ENCODE peak calls at places on chromosome 1, in four cellular contexts. One of them, this sample, is unnamed.

GRCh38 chr1:185825556-185825955 is 91.4 kb downstream of the HMCN1 start:
- DNase-seq in CD8-positive, alpha-beta T cell: no peak
- DNase-seq in WTC11: no peak
- DNase-seq in neural crest cell: no peak
- DNase-seq in this sample: no peak

GRCh38 chr1:24392982-24393645 is 20.5 kb downstream of the STPG1 start:
- DNase-seq in CD8-positive, alpha-beta T cell: no peak
- DNase-seq in WTC11: no peak
- DNase-seq in neural crest cell: no peak
- DNase-seq in this sample: no peak

GRCh38 chr1:234631721-234632125 is 21.7 kb upstream of the IRF2BP2 start:
- DNase-seq in CD8-positive, alpha-beta T cell: no peak
- DNase-seq in WTC11: no peak
- DNase-seq in neural crest cell: no peak
- DNase-seq in this sample: no peak

GRCh38 chr1:24112381-24113169 is 640 bp upstream of the MYOM3 start:
- DNase-seq in CD8-positive, alpha-beta T cell: peak; percentile 6
- DNase-seq in WTC11: peak; percentile 65
- DNase-seq in neural crest cell: no peak
- DNase-seq in this sample: peak; percentile 35

GRCh38 chr1:153217212-153217611 is at the start of gene PRR9:
- DNase-seq in CD8-positive, alpha-beta T cell: no peak
- DNase-seq in WTC11: no peak
- DNase-seq in neural crest cell: no peak
- DNase-seq in this sample: no peak

GRCh38 chr1:161020573-161021167 is at the start of gene F11R:
- DNase-seq in CD8-positive, alpha-beta T cell: no peak
- DNase-seq in WTC11: peak; percentile 61
- DNase-seq in neural crest cell: peak; percentile 19
- DNase-seq in this sample: no peak

GRCh38 chr1:111454859-111455641 is 5.8 kb downstream of the ATP5PB start:
- DNase-seq in CD8-positive, alpha-beta T cell: no peak
- DNase-seq in WTC11: no peak
- DNase-seq in neural crest cell: no peak
- DNase-seq in this sample: no peak

GRCh38 chr1:161073474-161074121 is 3.9 kb upstream of the ARHGAP30 start:
- DNase-seq in CD8-positive, alpha-beta T cell: no peak
- DNase-seq in WTC11: no peak
- DNase-seq in neural crest cell: no peak
- DNase-seq in this sample: no peak

GRCh38 chr1:21829294-21829693 is 17.2 kb downstream of the LDLRAD2 start:
- DNase-seq in CD8-positive, alpha-beta T cell: no peak
- DNase-seq in WTC11: no peak
- DNase-seq in neural crest cell: no peak
- DNase-seq in this sample: no peak

GRCh38 chr1:198416276-198416675 is 124.2 kb downstream of the ATP6V1G3 start:
- DNase-seq in CD8-positive, alpha-beta T cell: no peak
- DNase-seq in WTC11: no peak
- DNase-seq in neural crest cell: no peak
- DNase-seq in this sample: no peak

GRCh38 chr1:40477680-40478057 is 579 bp downstream of the ZFP69 start:
- DNase-seq in CD8-positive, alpha-beta T cell: no peak
- DNase-seq in WTC11: no peak
- DNase-seq in neural crest cell: no peak
- DNase-seq in this sample: no peak

GRCh38 chr1:25875154-25875855 is at the start of gene PAQR7:
- DNase-seq in CD8-positive, alpha-beta T cell: no peak
- DNase-seq in WTC11: peak; percentile 80
- DNase-seq in neural crest cell: peak; percentile 56
- DNase-seq in this sample: no peak

GRCh38 chr1:63379583-63379982 is 12.2 kb downstream of the ALG6 start:
- DNase-seq in CD8-positive, alpha-beta T cell: no peak
- DNase-seq in WTC11: no peak
- DNase-seq in neural crest cell: no peak
- DNase-seq in this sample: no peak

GRCh38 chr1:64505944-64506658 is 36.2 kb downstream of the CACHD1 start:
- DNase-seq in CD8-positive, alpha-beta T cell: no peak
- DNase-seq in WTC11: no peak
- DNase-seq in neural crest cell: no peak
- DNase-seq in this sample: no peak

GRCh38 chr1:150366416-150367296 is 2.7 kb downstream of the RPRD2 start:
- DNase-seq in CD8-positive, alpha-beta T cell: no peak
- DNase-seq in WTC11: no peak
- DNase-seq in neural crest cell: no peak
- DNase-seq in this sample: no peak

GRCh38 chr1:26164036-26164927 is 4.5 kb downstream of the C1orf232 start:
- DNase-seq in CD8-positive, alpha-beta T cell: no peak
- DNase-seq in WTC11: peak; percentile 77
- DNase-seq in neural crest cell: peak; percentile 71
- DNase-seq in this sample: peak; percentile 45

GRCh38 chr1:180247580-180247979 is 17.5 kb downstream of the LHX4 start:
- DNase-seq in CD8-positive, alpha-beta T cell: no peak
- DNase-seq in WTC11: no peak
- DNase-seq in neural crest cell: no peak
- DNase-seq in this sample: no peak

GRCh38 chr1:40421694-40422384 is 28.4 kb upstream of the ZFP69B start:
- DNase-seq in CD8-positive, alpha-beta T cell: no peak
- DNase-seq in WTC11: no peak
- DNase-seq in neural crest cell: no peak
- DNase-seq in this sample: no peak

GRCh38 chr1:89262643-89263042 is 10.0 kb downstream of the GBP5 start:
- DNase-seq in CD8-positive, alpha-beta T cell: no peak
- DNase-seq in WTC11: no peak
- DNase-seq in neural crest cell: no peak
- DNase-seq in this sample: no peak

GRCh38 chr1:183840140-183840539 is 35.2 kb downstream of the RGL1 start:
- DNase-seq in CD8-positive, alpha-beta T cell: no peak
- DNase-seq in WTC11: no peak
- DNase-seq in neural crest cell: no peak
- DNase-seq in this sample: no peak

GRCh38 chr1:66944330-66945274 is 19.8 kb downstream of the MIER1 start:
- DNase-seq in CD8-positive, alpha-beta T cell: no peak
- DNase-seq in WTC11: no peak
- DNase-seq in neural crest cell: no peak
- DNase-seq in this sample: no peak

GRCh38 chr1:41927118-41927517 is 8.4 kb upstream of the HIVEP3 start:
- DNase-seq in CD8-positive, alpha-beta T cell: no peak
- DNase-seq in WTC11: no peak
- DNase-seq in neural crest cell: no peak
- DNase-seq in this sample: no peak

GRCh38 chr1:43743206-43743605 is 35.9 kb downstream of the ST3GAL3 start:
- DNase-seq in CD8-positive, alpha-beta T cell: no peak
- DNase-seq in WTC11: no peak
- DNase-seq in neural crest cell: no peak
- DNase-seq in this sample: no peak

GRCh38 chr1:229887043-229887822 is 179.8 kb upstream of the GALNT2 start:
- DNase-seq in CD8-positive, alpha-beta T cell: no peak
- DNase-seq in WTC11: no peak
- DNase-seq in neural crest cell: no peak
- DNase-seq in this sample: peak; percentile 23

GRCh38 chr1:205945056-205945455 is 1.8 kb upstream of the SLC26A9 start:
- DNase-seq in CD8-positive, alpha-beta T cell: no peak
- DNase-seq in WTC11: no peak
- DNase-seq in neural crest cell: no peak
- DNase-seq in this sample: no peak

GRCh38 chr1:167563579-167564246 is 10.2 kb upstream of the CREG1 start:
- DNase-seq in CD8-positive, alpha-beta T cell: no peak
- DNase-seq in WTC11: no peak
- DNase-seq in neural crest cell: no peak
- DNase-seq in this sample: no peak

GRCh38 chr1:205298191-205298994 is 23.2 kb downstream of the NUAK2 start:
- DNase-seq in CD8-positive, alpha-beta T cell: no peak
- DNase-seq in WTC11: peak; percentile 67
- DNase-seq in neural crest cell: no peak
- DNase-seq in this sample: no peak

GRCh38 chr1:85202864-85203255 is 2.0 kb upstream of the SYDE2 start:
- DNase-seq in CD8-positive, alpha-beta T cell: no peak
- DNase-seq in WTC11: no peak
- DNase-seq in neural crest cell: no peak
- DNase-seq in this sample: no peak

GRCh38 chr1:56303805-56304204 is 275.6 kb downstream of the PLPP3 start:
- DNase-seq in CD8-positive, alpha-beta T cell: no peak
- DNase-seq in WTC11: no peak
- DNase-seq in neural crest cell: no peak
- DNase-seq in this sample: no peak

GRCh38 chr1:4585216-4585615 is 69.2 kb upstream of the AJAP1 start:
- DNase-seq in CD8-positive, alpha-beta T cell: no peak
- DNase-seq in WTC11: peak; percentile 26
- DNase-seq in neural crest cell: peak; percentile 58
- DNase-seq in this sample: peak; percentile 9

GRCh38 chr1:116954450-116954849 is 44.7 kb downstream of the PTGFRN start:
- DNase-seq in CD8-positive, alpha-beta T cell: no peak
- DNase-seq in WTC11: no peak
- DNase-seq in neural crest cell: no peak
- DNase-seq in this sample: no peak

GRCh38 chr1:87327362-87328120 is 1.1 kb upstream of the LMO4 start:
- DNase-seq in CD8-positive, alpha-beta T cell: no peak
- DNase-seq in WTC11: no peak
- DNase-seq in neural crest cell: no peak
- DNase-seq in this sample: no peak

GRCh38 chr1:168340796-168341510 is 60.3 kb downstream of the TBX19 start:
- DNase-seq in CD8-positive, alpha-beta T cell: no peak
- DNase-seq in WTC11: no peak
- DNase-seq in neural crest cell: no peak
- DNase-seq in this sample: no peak

GRCh38 chr1:18778437-18778836 is 81.0 kb downstream of the TAS1R2 start:
- DNase-seq in CD8-positive, alpha-beta T cell: no peak
- DNase-seq in WTC11: no peak
- DNase-seq in neural crest cell: no peak
- DNase-seq in this sample: no peak

GRCh38 chr1:18781031-18781430 is 78.4 kb downstream of the TAS1R2 start:
- DNase-seq in CD8-positive, alpha-beta T cell: no peak
- DNase-seq in WTC11: no peak
- DNase-seq in neural crest cell: no peak
- DNase-seq in this sample: no peak

GRCh38 chr1:18775341-18775740 is 84.1 kb downstream of the TAS1R2 start:
- DNase-seq in CD8-positive, alpha-beta T cell: no peak
- DNase-seq in WTC11: no peak
- DNase-seq in neural crest cell: no peak
- DNase-seq in this sample: no peak

GRCh38 chr1:18773753-18774152 is 85.7 kb downstream of the TAS1R2 start:
- DNase-seq in CD8-positive, alpha-beta T cell: no peak
- DNase-seq in WTC11: no peak
- DNase-seq in neural crest cell: no peak
- DNase-seq in this sample: no peak

GRCh38 chr1:18776777-18777176 is 82.7 kb downstream of the TAS1R2 start:
- DNase-seq in CD8-positive, alpha-beta T cell: no peak
- DNase-seq in WTC11: no peak
- DNase-seq in neural crest cell: no peak
- DNase-seq in this sample: no peak
- TF ChIP-seq CTCF in CD8-positive, alpha-beta T cell: no peak
- TF ChIP-seq CTCF in WTC11: no peak
- TF ChIP-seq CTCF in neural crest cell: no peak
- TF ChIP-seq CTCF in this sample: no peak

GRCh38 chr1:243432136-243432535 is 176.3 kb downstream of the SDCCAG8 start:
- DNase-seq in CD8-positive, alpha-beta T cell: no peak
- DNase-seq in WTC11: no peak
- DNase-seq in neural crest cell: no peak
- DNase-seq in this sample: no peak

GRCh38 chr1:243433737-243434370 is 178.0 kb downstream of the SDCCAG8 start:
- DNase-seq in CD8-positive, alpha-beta T cell: no peak
- DNase-seq in WTC11: no peak
- DNase-seq in neural crest cell: no peak
- DNase-seq in this sample: no peak

GRCh38 chr1:243438815-243439214 is 183.0 kb downstream of the SDCCAG8 start:
- DNase-seq in CD8-positive, alpha-beta T cell: no peak
- DNase-seq in WTC11: no peak
- DNase-seq in neural crest cell: no peak
- DNase-seq in this sample: no peak

GRCh38 chr1:243434594-243434993 is 178.8 kb downstream of the SDCCAG8 start:
- DNase-seq in CD8-positive, alpha-beta T cell: no peak
- DNase-seq in WTC11: no peak
- DNase-seq in neural crest cell: no peak
- DNase-seq in this sample: no peak

GRCh38 chr1:243435824-243436223 is 180.0 kb downstream of the SDCCAG8 start:
- DNase-seq in CD8-positive, alpha-beta T cell: no peak
- DNase-seq in WTC11: no peak
- DNase-seq in neural crest cell: no peak
- DNase-seq in this sample: no peak
- TF ChIP-seq CTCF in CD8-positive, alpha-beta T cell: no peak
- TF ChIP-seq CTCF in WTC11: no peak
- TF ChIP-seq CTCF in neural crest cell: no peak
- TF ChIP-seq CTCF in this sample: peak; percentile 19

DNA sequence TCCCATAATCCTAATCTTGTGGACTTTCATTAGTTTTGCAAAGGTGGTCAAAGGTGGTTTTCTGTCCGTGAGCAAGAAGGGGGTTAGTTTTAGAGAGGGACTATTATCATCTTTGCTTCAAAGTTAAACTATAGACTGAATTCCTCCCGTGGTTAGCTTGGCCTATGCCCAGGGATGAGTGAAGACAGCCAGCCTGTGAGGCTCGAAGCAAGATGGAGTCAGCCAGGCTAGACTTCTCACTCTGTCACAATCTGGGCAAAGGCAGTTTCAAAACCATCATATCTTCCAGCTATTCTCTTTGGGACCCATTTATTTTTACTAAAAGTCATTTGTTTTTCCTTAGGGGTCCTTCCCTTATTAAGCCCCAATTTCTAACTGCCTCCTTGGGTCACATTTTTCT is 12.9 kb upstream of the ENO1 start:
- DNase-seq in CD8-positive, alpha-beta T cell: no peak
- DNase-seq in WTC11: no peak
- DNase-seq in neural crest cell: no peak
- DNase-seq in this sample: no peak
- TF ChIP-seq CTCF in CD8-positive, alpha-beta T cell: no peak
- TF ChIP-seq CTCF in WTC11: no peak
- TF ChIP-seq CTCF in neural crest cell: no peak
- TF ChIP-seq CTCF in this sample: no peak

DNA sequence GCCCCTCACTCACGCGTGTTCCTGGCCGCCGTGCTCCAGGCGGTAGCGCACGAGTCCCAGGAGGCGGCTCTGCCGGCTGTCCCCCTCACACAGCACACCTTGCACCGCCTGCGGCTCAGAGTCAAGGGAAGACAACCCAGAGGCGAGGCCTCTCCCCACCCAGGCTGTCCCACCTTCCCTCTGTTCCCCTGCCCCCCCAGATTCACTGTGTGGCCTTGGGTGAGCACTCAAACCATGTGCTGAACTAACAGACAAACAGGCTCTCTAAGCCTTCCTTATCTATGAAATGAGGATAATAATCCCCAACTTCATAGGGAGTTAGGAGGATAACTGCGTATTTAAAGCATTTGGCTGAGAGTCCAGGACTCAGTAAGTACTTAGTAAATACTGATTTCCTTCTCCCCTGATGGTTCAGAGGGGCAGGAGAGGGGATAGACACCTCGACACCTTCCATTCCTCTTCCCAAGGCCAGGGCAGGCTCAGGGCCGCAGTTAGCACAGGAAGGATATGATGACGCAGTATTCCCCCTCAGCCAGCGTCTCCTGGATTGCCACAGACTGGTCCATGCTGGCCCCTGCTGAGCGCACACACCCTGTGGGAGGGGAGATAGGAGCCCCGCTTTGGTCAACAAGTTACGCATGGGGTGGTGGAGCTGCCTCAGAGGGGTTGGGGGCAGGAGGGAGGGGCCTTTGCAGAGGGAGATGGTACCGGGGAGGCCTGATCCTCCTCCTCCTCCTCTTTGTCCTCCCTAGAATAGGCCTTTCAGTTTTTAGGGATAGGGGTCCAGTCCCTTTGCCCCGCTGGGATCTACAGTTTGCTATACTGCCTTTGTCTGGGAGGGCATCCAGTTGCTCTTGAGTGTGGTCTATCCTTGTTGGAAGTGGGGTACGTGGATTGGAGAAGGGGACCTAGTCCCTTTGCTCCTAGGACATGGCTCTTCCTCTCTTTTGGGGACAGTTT is 830 bp downstream of the INPP5B start:
- DNase-seq in CD8-positive, alpha-beta T cell: no peak
- DNase-seq in WTC11: no peak
- DNase-seq in neural crest cell: no peak
- DNase-seq in this sample: no peak
- TF ChIP-seq CTCF in CD8-positive, alpha-beta T cell: no peak
- TF ChIP-seq CTCF in WTC11: no peak
- TF ChIP-seq CTCF in neural crest cell: no peak
- TF ChIP-seq CTCF in this sample: no peak

This sample was measured in DND-41.